ENCODE peak calls at places on chromosomes 2 and 18, in six cellular contexts. O is BE2C, W is fibroblast of lung, Q is tibial nerve, H is ovary, G is HFF-Myc. J is an unnamed sample.

GRCh38 chr18:26476697-26477096 is 71.7 kb downstream of the KCTD1 start:
- DNase-seq in O (no peak), W (no peak), Q (no peak), H (no peak), G (no peak), J (no peak)

GRCh38 chr18:75111673-75112485 is 97.1 kb downstream of the PTGR3 start:
- DNase-seq in O (no peak), W (no peak), Q (no peak), H (no peak), G (no peak), J (no peak)

GRCh38 chr2:30666307-30666874 is 140.9 kb downstream of the CAPN13 start:
- DNase-seq in O (peak; percentile 44), W (peak; percentile 98), Q (no peak), H (no peak), G (peak; percentile 95), J (peak; percentile 96)

GRCh38 chr2:43057026-43057741 is 169.2 kb downstream of the ZFP36L2 start:
- DNase-seq in O (peak; percentile 56), W (no peak), Q (no peak), H (no peak), G (no peak), J (no peak)

GRCh38 chr18:57811477-57812125 is 8.5 kb upstream of the ATP8B1 start:
- DNase-seq in O (no peak), W (peak; percentile 65), Q (no peak), H (no peak), G (no peak), J (no peak)

GRCh38 chr2:128469203-128469602 is 150.5 kb upstream of the HS6ST1 start:
- DNase-seq in O (no peak), W (no peak), Q (no peak), H (no peak), G (no peak), J (no peak)

GRCh38 chr2:7272180-7272579 is 355.0 kb downstream of the RNF144A start:
- DNase-seq in O (peak; percentile 30), W (peak; percentile 16), Q (no peak), H (no peak), G (peak; percentile 1), J (no peak)

GRCh38 chr18:2655954-2656236 is 369 bp downstream of the SMCHD1 start:
- DNase-seq in O (no peak), W (no peak), Q (no peak), H (no peak), G (no peak), J (no peak)

GRCh38 chr2:238120463-238121298 is 17.8 kb upstream of the KLHL30 start:
- DNase-seq in O (peak; percentile 73), W (peak; percentile 10), Q (no peak), H (no peak), G (no peak), J (no peak)
- TF ChIP-seq CTCF in O (peak; percentile 58), W (peak; percentile 14), Q (no peak), H (no peak), G (no peak), J (no peak)

GRCh38 chr2:33444961-33445360 is 31.5 kb upstream of the RASGRP3 start:
- DNase-seq in O (no peak), W (no peak), Q (no peak), H (no peak), G (no peak), J (no peak)

GRCh38 chr2:33452545-33452944 is 23.9 kb upstream of the RASGRP3 start:
- DNase-seq in O (no peak), W (no peak), Q (no peak), H (no peak), G (no peak), J (no peak)

GRCh38 chr2:33451214-33451613 is 25.2 kb upstream of the RASGRP3 start:
- DNase-seq in O (no peak), W (no peak), Q (no peak), H (no peak), G (no peak), J (no peak)

GRCh38 chr2:33451825-33452224 is 24.6 kb upstream of the RASGRP3 start:
- DNase-seq in O (no peak), W (no peak), Q (no peak), H (no peak), G (no peak), J (no peak)

DNA sequence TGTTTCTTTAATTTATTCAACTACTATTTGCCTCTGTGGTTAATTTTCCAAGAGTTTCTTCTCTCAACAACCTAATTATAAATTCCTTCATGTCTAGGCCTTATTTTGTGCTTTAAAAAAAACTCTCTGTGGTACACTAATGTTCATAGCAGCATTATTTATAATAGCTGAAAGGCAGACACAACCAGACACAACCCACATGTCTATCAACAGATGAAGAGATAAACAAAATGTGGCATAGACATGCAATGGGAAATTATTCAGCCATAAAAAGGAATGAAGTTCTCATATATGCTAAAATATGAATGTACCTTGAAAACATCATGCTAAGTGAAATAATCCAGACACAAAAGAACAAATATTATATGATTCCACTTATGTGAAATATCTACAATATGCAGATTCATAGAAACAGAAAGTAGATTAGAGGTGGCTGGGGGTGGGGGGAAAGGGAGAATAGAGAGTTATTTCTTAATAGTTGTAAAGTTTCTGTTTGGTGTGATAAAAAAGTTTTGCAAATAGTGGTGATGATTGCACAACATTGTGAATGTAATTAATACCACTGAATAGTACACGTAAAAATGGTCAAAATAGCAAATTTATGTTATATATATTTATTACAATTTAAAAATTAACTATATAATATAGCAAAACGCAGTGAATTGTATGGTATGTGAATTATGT is 28.1 kb upstream of the RASGRP3 start:
- DNase-seq in O (no peak), W (no peak), Q (no peak), H (no peak), G (no peak), J (no peak)
- H3K4me3 ChIP-seq in O (no peak overlapping the region), W (no peak overlapping the region), Q (no peak overlapping the region), H (no peak overlapping the region), G (no peak overlapping the region), J (no peak overlapping the region)

GRCh38 chr18:477565-477964 is 22.9 kb downstream of the COLEC12 start:
- DNase-seq in O (no peak), W (no peak), Q (no peak), H (no peak), G (no peak), J (no peak)
- TF ChIP-seq CTCF in O (peak; percentile 29), W (no peak), Q (no peak), H (no peak), G (peak; percentile 17), J (no peak)

DNA sequence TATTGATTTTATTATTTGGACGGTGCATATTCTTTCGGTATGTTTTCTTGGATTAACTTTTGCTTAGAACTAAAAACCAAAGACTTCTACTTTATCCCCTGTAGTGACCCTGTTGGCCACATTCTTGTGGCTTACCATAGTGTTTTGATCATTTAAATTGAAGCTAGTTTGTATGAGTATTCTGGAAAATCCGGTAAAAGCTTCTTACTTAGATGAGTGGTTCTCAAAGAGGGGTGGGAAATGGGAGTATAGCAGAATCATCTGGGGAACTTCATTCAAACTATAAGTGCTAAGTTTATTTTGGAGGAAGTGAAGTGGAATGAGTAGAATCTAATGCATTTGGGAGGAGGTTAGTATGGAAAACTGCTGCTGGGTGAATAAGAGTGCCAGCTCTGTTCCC is 3.8 kb downstream of the PPP1CB start:
- DNase-seq in O (no peak), W (peak; percentile 75), Q (no peak), H (no peak), G (no peak), J (no peak)
- H3K4me3 ChIP-seq in O (no peak overlapping the region), W (peak overlapping the region; percentile 97), Q (peak overlapping the region; percentile 84), H (peak overlapping the region; percentile 99), G (no peak overlapping the region), J (peak overlapping the region; percentile 14)

J was measured in AG04450.